ENCODE peak calls at places on chromosomes 4 and X, in nine cellular contexts. N is hepatocyte, X is NB4, H is retinal pigment epithelial cell, A is transverse colon, C is A549, R is breast epithelium, O is epithelial cell of esophagus, P is thyroid gland. Y is an unnamed sample.

GRCh38 chrX:15336023-15336413 is 695 bp upstream of the PIGA start:
- DNase-seq in N (peak), X (peak), H (peak), A (peak), C (peak), R (no peak), O (peak), P (peak), Y (no peak)

GRCh38 chrX:150955590-150955989 is 27.5 kb upstream of the HMGB3 start:
- DNase-seq in N (no peak), X (no peak), H (no peak), A (no peak), C (no peak), R (no peak), O (no peak), P (no peak), Y (no peak)

GRCh38 chr4:74370912-74371311 is 6.0 kb downstream of the EREG start:
- DNase-seq in N (peak), X (peak), H (no peak), A (peak), C (peak), R (no peak), O (peak), P (no peak), Y (no peak)

GRCh38 chr4:42348692-42349091 is 48.6 kb upstream of the SHISA3 start:
- DNase-seq in N (no peak), X (no peak), H (no peak), A (no peak), C (no peak), R (no peak), O (no peak), P (no peak), Y (no peak)

GRCh38 chr4:77156533-77156911 is 485 bp upstream of the CCNG2 start:
- DNase-seq in N (peak), X (peak), H (peak), A (peak), C (peak), R (peak), O (peak), P (peak), Y (peak)

GRCh38 chr4:41438564-41438963 is 99.4 kb upstream of the LIMCH1 start:
- DNase-seq in N (no peak), X (no peak), H (peak), A (no peak), C (no peak), R (no peak), O (peak), P (no peak), Y (no peak)

GRCh38 chrX:109839694-109840358 is 106.8 kb upstream of the ACSL4 start:
- DNase-seq in N (peak), X (peak), H (no peak), A (no peak), C (peak), R (no peak), O (peak), P (no peak), Y (no peak)

GRCh38 chrX:153635788-153636668 is 11.0 kb upstream of the DUSP9 start:
- DNase-seq in N (peak), X (peak), H (no peak), A (no peak), C (peak), R (no peak), O (peak), P (peak), Y (no peak)

GRCh38 chr4:102579794-102580462 is 78.8 kb downstream of the NFKB1 start:
- DNase-seq in N (no peak), X (no peak), H (no peak), A (no peak), C (no peak), R (no peak), O (no peak), P (no peak), Y (no peak)

GRCh38 chr4:7859350-7859749 is 80.3 kb downstream of the AFAP1 start:
- DNase-seq in N (no peak), X (no peak), H (no peak), A (no peak), C (no peak), R (no peak), O (no peak), P (no peak), Y (no peak)

GRCh38 chrX:34734383-34734782 is 77.3 kb upstream of the TMEM47 start:
- DNase-seq in N (no peak), X (no peak), H (peak), A (no peak), C (no peak), R (no peak), O (peak), P (no peak), Y (no peak)

GRCh38 chr4:156958276-156959074 is 13.1 kb downstream of the PDGFC start:
- DNase-seq in N (no peak), X (no peak), H (no peak), A (no peak), C (no peak), R (no peak), O (peak), P (no peak), Y (no peak)

GRCh38 chr4:189305500-189305899 is 635.2 kb upstream of the FRG1 start:
- DNase-seq in N (no peak), X (no peak), H (no peak), A (no peak), C (no peak), R (no peak), O (no peak), P (no peak), Y (no peak)

GRCh38 chr4:121688696-121689095 is 8.1 kb downstream of the ANXA5 start:
- DNase-seq in N (no peak), X (peak), H (no peak), A (no peak), C (no peak), R (no peak), O (no peak), P (no peak), Y (no peak)

GRCh38 chrX:44012484-44013096 is 39.4 kb upstream of the NDP start:
- DNase-seq in N (no peak), X (peak), H (no peak), A (peak), C (peak), R (no peak), O (peak), P (peak), Y (no peak)

GRCh38 chr4:10366628-10367027 is 90.6 kb downstream of the ZNF518B start:
- DNase-seq in N (no peak), X (no peak), H (no peak), A (no peak), C (no peak), R (no peak), O (peak), P (no peak), Y (no peak)

GRCh38 chrX:24988314-24988713 is 27.5 kb downstream of the ARX start:
- DNase-seq in N (no peak), X (no peak), H (no peak), A (no peak), C (no peak), R (no peak), O (no peak), P (no peak), Y (no peak)

GRCh38 chr4:128924951-128925350 is 115.5 kb downstream of the JADE1 start:
- DNase-seq in N (no peak), X (no peak), H (no peak), A (no peak), C (no peak), R (no peak), O (peak), P (no peak), Y (no peak)

GRCh38 chrX:40446927-40447326 is 133.8 kb upstream of the ATP6AP2 start:
- DNase-seq in N (no peak), X (no peak), H (no peak), A (peak), C (no peak), R (no peak), O (no peak), P (peak), Y (no peak)

GRCh38 chr4:168803727-168804126 is 206.3 kb downstream of the CBR4 start:
- DNase-seq in N (no peak), X (no peak), H (no peak), A (no peak), C (no peak), R (no peak), O (peak), P (no peak), Y (no peak)

GRCh38 chr4:108519208-108519833 is 101.1 kb upstream of the RPL34 start:
- DNase-seq in N (no peak), X (no peak), H (no peak), A (no peak), C (no peak), R (no peak), O (no peak), P (no peak), Y (no peak)

GRCh38 chrX:17081535-17081934 is 135.1 kb downstream of the REPS2 start:
- DNase-seq in N (no peak), X (no peak), H (no peak), A (no peak), C (no peak), R (no peak), O (no peak), P (no peak), Y (no peak)

GRCh38 chrX:97594825-97595224 is 711.1 kb downstream of the RPA4 start:
- DNase-seq in N (no peak), X (no peak), H (no peak), A (no peak), C (no peak), R (no peak), O (no peak), P (no peak), Y (no peak)

GRCh38 chr4:39658756-39659155 is 20.1 kb upstream of the SMIM14 start:
- DNase-seq in N (no peak), X (no peak), H (no peak), A (no peak), C (no peak), R (no peak), O (no peak), P (no peak), Y (no peak)

GRCh38 chr4:14434483-14434882 is 567.8 kb upstream of the CPEB2 start:
- DNase-seq in N (no peak), X (no peak), H (no peak), A (no peak), C (no peak), R (no peak), O (peak), P (no peak), Y (no peak)

GRCh38 chrX:20594985-20595384 is 328.3 kb upstream of the RPS6KA3 start:
- DNase-seq in N (no peak), X (no peak), H (no peak), A (no peak), C (no peak), R (no peak), O (peak), P (no peak), Y (no peak)

GRCh38 chr4:8393593-8394038 is 46.9 kb downstream of the ACOX3 start:
- DNase-seq in N (peak), X (no peak), H (peak), A (peak), C (peak), R (no peak), O (peak), P (peak), Y (no peak)

GRCh38 chrX:2498781-2499302 is 1.9 kb downstream of the DHRSX start:
- DNase-seq in N (peak), X (peak), H (no peak), A (peak), C (peak), R (no peak), O (peak), P (peak), Y (no peak)

GRCh38 chr4:172892300-172892699 is 276.3 kb upstream of the GALNT7 start:
- DNase-seq in N (no peak), X (peak), H (no peak), A (no peak), C (no peak), R (no peak), O (peak), P (no peak), Y (no peak)

GRCh38 chrX:154373340-154374306 is 811 bp downstream of the FLNA start:
- DNase-seq in N (peak), X (peak), H (no peak), A (peak), C (peak), R (peak), O (peak), P (peak), Y (no peak)

GRCh38 chr4:153159728-153160221 is 44.5 kb upstream of the TRIM2 start:
- DNase-seq in N (no peak), X (peak), H (no peak), A (no peak), C (no peak), R (no peak), O (peak), P (no peak), Y (no peak)

GRCh38 chrX:74523870-74524735 is 90.3 kb downstream of the RLIM start:
- DNase-seq in N (no peak), X (no peak), H (no peak), A (no peak), C (no peak), R (no peak), O (no peak), P (peak), Y (no peak)

GRCh38 chr4:15378055-15378454 is 49.8 kb upstream of the C1QTNF7 start:
- DNase-seq in N (no peak), X (peak), H (no peak), A (no peak), C (no peak), R (no peak), O (peak), P (no peak), Y (no peak)

GRCh38 chrX:85627363-85627762 is 247.9 kb upstream of the POF1B start:
- DNase-seq in N (no peak), X (no peak), H (no peak), A (no peak), C (no peak), R (no peak), O (no peak), P (no peak), Y (no peak)

GRCh38 chr4:7867701-7868429 is 71.8 kb downstream of the AFAP1 start:
- DNase-seq in N (no peak), X (no peak), H (no peak), A (no peak), C (no peak), R (no peak), O (peak), P (no peak), Y (no peak)

GRCh38 chr4:41819621-41820020 is 71.1 kb upstream of the PHOX2B start:
- DNase-seq in N (no peak), X (no peak), H (no peak), A (no peak), C (no peak), R (no peak), O (no peak), P (no peak), Y (no peak)

GRCh38 chrX:75582511-75582910 is 59.7 kb upstream of the ZDHHC15 start:
- DNase-seq in N (no peak), X (no peak), H (no peak), A (no peak), C (no peak), R (no peak), O (no peak), P (no peak), Y (no peak)

GRCh38 chr4:99817310-99817885 is 771 bp downstream of the DAPP1 start:
- DNase-seq in N (no peak), X (peak), H (no peak), A (no peak), C (no peak), R (no peak), O (peak), P (no peak), Y (no peak)

GRCh38 chr4:115274545-115274944 is 161.1 kb upstream of the NDST4 start:
- DNase-seq in N (no peak), X (peak), H (no peak), A (no peak), C (no peak), R (no peak), O (no peak), P (no peak), Y (no peak)

GRCh38 chrX:41350150-41350975 is 16.4 kb downstream of the DDX3X start:
- DNase-seq in N (no peak), X (peak), H (no peak), A (no peak), C (no peak), R (no peak), O (no peak), P (no peak), Y (no peak)

GRCh38 chr4:5858020-5858769 is 34.7 kb downstream of the CRMP1 start:
- DNase-seq in N (no peak), X (no peak), H (no peak), A (no peak), C (no peak), R (no peak), O (peak), P (no peak), Y (no peak)
- TF ChIP-seq CTCF in N (no peak), X (no peak), H (no peak), A (no peak), C (no peak), R (no peak), O (no peak), P (no peak), Y (no peak)

GRCh38 chrX:72069380-72070160 is 62.1 kb downstream of the RTL5 start:
- DNase-seq in N (no peak), X (peak), H (no peak), A (no peak), C (no peak), R (no peak), O (no peak), P (peak), Y (no peak)
- H3K4me3 ChIP-seq in N (no peak), X (no peak), H (peak), A (no peak), C (no peak), R (no peak), O (no peak), P (no peak), Y (no peak)

DNA sequence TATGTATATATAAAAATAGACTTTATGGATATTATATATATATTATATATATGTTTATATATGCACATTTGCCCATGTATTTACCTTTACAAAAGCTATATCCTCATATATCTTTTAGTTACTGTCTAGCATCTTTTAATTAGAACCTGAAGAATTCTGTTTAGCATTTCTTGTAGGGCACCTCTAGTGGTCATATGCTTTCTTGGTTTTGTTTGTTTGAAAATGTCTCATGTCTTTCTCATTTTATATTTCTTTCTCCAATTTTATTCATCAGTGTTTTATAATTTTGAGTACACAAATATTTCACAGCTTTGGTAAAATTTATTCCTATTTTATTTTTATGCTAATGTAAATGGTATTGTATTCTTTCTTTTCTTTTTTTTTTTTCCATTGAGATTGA is 70.3 kb upstream of the SPIN4 start:
- DNase-seq in N (no peak), X (no peak), H (no peak), A (no peak), C (no peak), R (no peak), O (no peak), P (no peak), Y (no peak)
- TF ChIP-seq CTCF in N (no peak), X (no peak), H (no peak), A (no peak), C (no peak), R (no peak), O (no peak), P (no peak), Y (no peak)

GRCh38 chrX:70970482-70970999 is 39.6 kb upstream of the SLC7A3 start:
- DNase-seq in N (no peak), X (peak), H (no peak), A (no peak), C (peak), R (no peak), O (peak), P (no peak), Y (no peak)
- H3K4me3 ChIP-seq in N (no peak), X (no peak), H (no peak), A (no peak), C (no peak), R (no peak), O (no peak), P (no peak), Y (no peak)

DNA sequence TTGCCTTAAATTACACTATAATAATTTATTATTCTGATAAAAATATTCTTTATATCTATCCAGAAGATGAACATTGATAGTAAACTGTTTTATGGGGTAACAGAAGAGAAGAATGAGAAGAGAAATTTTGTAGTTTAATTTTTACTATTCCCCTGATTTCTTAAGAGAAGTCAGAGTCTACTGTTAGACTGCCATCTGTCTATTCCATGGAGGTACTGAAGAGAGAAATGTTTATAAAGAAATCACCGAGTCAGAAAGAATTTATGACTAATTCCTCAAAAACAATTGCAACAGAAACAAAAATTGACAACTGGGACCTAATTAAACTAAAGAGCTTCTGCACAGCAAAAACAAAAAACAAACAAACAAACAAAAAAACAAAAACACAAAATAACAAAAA is 149.9 kb downstream of the FGF16 start:
- DNase-seq in N (no peak), X (peak), H (no peak), A (no peak), C (peak), R (no peak), O (peak), P (no peak), Y (no peak)
- TF ChIP-seq CTCF in N (peak), X (no peak), H (peak), A (no peak), C (peak), R (no peak), O (peak), P (no peak), Y (no peak)

Y was measured in GM12864.